ENCODE peak calls at places on chromosome 16, in five cellular contexts. C is uterus, Q is IMR-90, P is ascending aorta, Z is MM.1S. J is an unnamed sample. For H3K4me1, the result is how much of the 10 kb centered on the place peaks cover.

GRCh38 chr16:86045601-86045971 is 146.6 kb downstream of the IRF8 start:
- DNase-seq in C (no peak), Q (no peak), P (no peak), Z (no peak), J (no peak)

GRCh38 chr16:75010427-75010826 is 11.6 kb downstream of the ZNRF1 start:
- DNase-seq in C (no peak), Q (no peak), P (no peak), Z (no peak), J (no peak)

GRCh38 chr16:50457423-50457822 is 88.6 kb upstream of the BRD7 start:
- DNase-seq in C (no peak), Q (no peak), P (no peak), Z (no peak), J (no peak)

GRCh38 chr16:24273511-24273910 is 17.4 kb downstream of the CACNG3 start:
- DNase-seq in C (no peak), Q (peak), P (no peak), Z (no peak), J (no peak)

GRCh38 chr16:82231021-82231787 is 61.2 kb upstream of the MPHOSPH6 start:
- DNase-seq in C (no peak), Q (no peak), P (no peak), Z (no peak), J (no peak)

GRCh38 chr16:9333515-9333914 is 242.1 kb downstream of the HAPSTR1 start:
- DNase-seq in C (no peak), Q (no peak), P (no peak), Z (no peak), J (no peak)

GRCh38 chr16:88743693-88744519 is 37.6 kb downstream of the CTU2 start:
- DNase-seq in C (peak), Q (peak), P (peak), Z (no peak), J (peak)

GRCh38 chr16:86073763-86074493 is 175.0 kb downstream of the IRF8 start:
- DNase-seq in C (no peak), Q (no peak), P (no peak), Z (no peak), J (no peak)

GRCh38 chr16:68285683-68286082 is 21.4 kb downstream of the SLC7A6 start:
- DNase-seq in C (no peak), Q (no peak), P (no peak), Z (no peak), J (no peak)

GRCh38 chr16:62548095-62548494 is 511.9 kb upstream of the CDH8 start:
- DNase-seq in C (no peak), Q (no peak), P (no peak), Z (no peak), J (no peak)

DNA sequence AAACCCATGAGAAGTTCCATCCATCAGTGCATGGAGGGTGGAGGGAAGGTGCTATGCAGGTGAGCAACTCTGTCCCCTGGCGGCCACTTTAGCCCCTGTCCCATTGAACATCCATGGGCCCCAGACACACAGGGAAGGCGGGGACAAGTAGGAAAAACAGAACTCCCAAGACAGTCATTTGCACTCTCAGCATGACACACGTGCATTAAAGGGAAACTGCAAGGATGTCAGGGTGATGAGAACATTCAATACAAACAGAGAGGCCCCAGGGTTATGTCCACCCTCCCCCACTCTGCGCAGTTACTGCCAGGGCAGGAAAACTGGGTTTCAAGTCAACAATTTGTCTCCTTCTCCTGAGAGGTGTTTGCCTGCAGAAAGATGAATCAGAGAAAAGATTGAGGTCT is 44.0 kb upstream of the AKTIP start:
- DNase-seq in C (no peak), Q (peak), P (no peak), Z (no peak), J (no peak)
- TF ChIP-seq CTCF in C (no peak), Q (no peak), P (no peak), Z (peak), J (peak)

DNA sequence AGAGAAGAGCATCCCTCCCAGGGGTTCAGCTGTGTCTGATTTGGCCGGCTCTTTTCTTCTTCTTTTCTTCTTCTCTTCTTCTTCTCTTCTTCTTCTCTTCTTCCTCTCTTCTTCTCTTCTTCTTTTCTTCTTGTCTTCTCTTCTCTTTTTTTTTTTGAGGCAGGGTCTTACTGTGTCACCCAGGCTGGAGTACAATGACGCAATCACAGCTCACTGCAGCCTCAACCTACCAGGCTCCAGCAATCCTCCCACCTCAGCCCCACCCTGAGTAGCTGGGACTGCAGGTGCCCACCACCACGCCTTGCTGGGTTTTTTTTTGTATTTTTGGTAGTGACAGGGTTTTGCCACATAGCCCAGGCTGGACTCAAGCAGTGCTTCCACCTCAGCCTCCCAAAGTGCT is 266.0 kb downstream of the SNX29 start:
- DNase-seq in C (no peak), Q (no peak), P (no peak), Z (no peak), J (no peak)
- H3K4me1 ChIP-seq in C (under half), Q (under half), P (under half), Z (under half), J (under half)

GRCh38 chr16:16006650-16007049 is 57.2 kb downstream of the ABCC1 start:
- DNase-seq in C (no peak), Q (no peak), P (no peak), Z (no peak), J (no peak)
- H3K4me3 ChIP-seq in C (no peak), Q (no peak), P (no peak), Z (no peak), J (no peak)

GRCh38 chr16:53007095-53007494 is 45.6 kb downstream of the CHD9NB start:
- DNase-seq in C (no peak), Q (no peak), P (no peak), Z (no peak), J (no peak)
- TF ChIP-seq CTCF in C (no peak), Q (no peak), P (no peak), Z (no peak), J (no peak)

GRCh38 chr16:4682616-4683254 is 10.6 kb upstream of the NUDT16L1 start:
- DNase-seq in C (no peak), Q (peak), P (no peak), Z (no peak), J (peak)

GRCh38 chr16:4683255-4684029 is 9.9 kb upstream of the NUDT16L1 start:
- DNase-seq in C (no peak), Q (no peak), P (no peak), Z (no peak), J (no peak)

GRCh38 chr16:4680673-4681470 is 12.5 kb upstream of the NUDT16L1 start:
- DNase-seq in C (no peak), Q (no peak), P (no peak), Z (no peak), J (no peak)

GRCh38 chr16:4681471-4682083 is 11.8 kb upstream of the NUDT16L1 start:
- DNase-seq in C (no peak), Q (no peak), P (no peak), Z (no peak), J (no peak)

DNA sequence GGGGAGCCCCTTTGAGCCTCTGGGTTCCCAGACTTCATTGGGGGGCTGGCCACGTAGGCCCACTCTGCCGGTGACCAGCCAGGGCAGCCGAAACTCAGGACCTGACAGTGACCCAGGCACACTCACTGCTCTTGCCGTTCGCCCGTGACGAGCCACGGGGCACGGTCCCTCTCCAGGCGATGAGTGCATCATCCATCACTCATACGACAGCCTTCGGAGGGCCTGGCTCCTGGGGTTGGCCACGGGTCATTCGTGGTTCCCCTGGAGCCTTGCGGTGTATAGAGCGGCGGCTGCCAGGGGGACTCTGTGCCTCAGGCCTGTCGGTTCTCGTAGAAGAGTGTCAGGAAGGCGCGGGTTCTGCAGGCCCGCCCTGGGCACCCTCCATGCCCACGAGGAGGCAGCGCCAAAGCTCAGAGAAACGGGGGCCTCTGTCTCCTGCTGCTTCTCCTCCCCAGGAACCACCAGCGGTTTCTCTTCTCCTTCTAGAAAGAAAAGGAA is 11.2 kb upstream of the NUDT16L1 start:
- DNase-seq in C (no peak), Q (no peak), P (no peak), Z (no peak), J (no peak)
- H3K4me1 ChIP-seq in C (under half), Q (under half), P (under half), Z (under half), J (under half)